ENCODE peak calls at places on chromosome 18, in nine cellular contexts. E is endothelial cell, X is osteocyte, D is RWPE1, L is tibial nerve, T is heart right ventricle, R is mucosa of descending colon, K is MM.1S, U is nephron progenitor cell. S is an unnamed sample.

GRCh38 chr18:62399781-62400308 is 74.7 kb downstream of the TNFRSF11A start:
- DNase-seq in E (peak), K (no peak), T (no peak), U (no peak), D (no peak), L (no peak), X (no peak), R (no peak), S (no peak)

GRCh38 chr18:46756559-46757201 is at the start of gene ST8SIA5:
- DNase-seq in T (no peak), U (peak), L (no peak), E (peak), D (no peak), X (peak), K (no peak), R (no peak), S (peak)

GRCh38 chr18:77178559-77178958 is 46.0 kb upstream of the MBP start:
- DNase-seq in U (no peak), R (no peak), E (no peak), X (no peak), L (peak), D (no peak), T (no peak), K (no peak), S (no peak)

GRCh38 chr18:34493566-34494358 is 216.3 kb upstream of the DTNA start:
- DNase-seq in E (peak), D (no peak), U (peak), X (no peak), K (peak), L (no peak), R (peak), T (peak), S (peak)

GRCh38 chr18:8264861-8265411 is 344.3 kb upstream of the RAB12 start:
- DNase-seq in L (no peak), D (no peak), T (no peak), U (peak), E (no peak), X (no peak), K (no peak), R (no peak), S (no peak)

GRCh38 chr18:78751664-78752063 is 228.0 kb upstream of the SALL3 start:
- DNase-seq in K (no peak), U (no peak), D (no peak), X (peak), E (no peak), R (peak), T (no peak), L (no peak), S (no peak)

GRCh38 chr18:36761186-36761698 is 67.6 kb downstream of the TPGS2 start:
- DNase-seq in D (no peak), L (no peak), E (no peak), U (no peak), T (no peak), K (no peak), R (no peak), X (no peak), S (no peak)

GRCh38 chr18:77067315-77068061 is 65.1 kb downstream of the MBP start:
- DNase-seq in L (peak), U (no peak), E (no peak), R (peak), T (peak), K (no peak), D (peak), X (no peak), S (no peak)

GRCh38 chr18:49381267-49381865 is 79.1 kb downstream of the DYM start:
- DNase-seq in K (no peak), U (no peak), T (no peak), E (no peak), X (no peak), R (no peak), L (no peak), D (no peak), S (no peak)

GRCh38 chr18:77133920-77134496 is 1.4 kb upstream of the MBP start:
- DNase-seq in R (peak), D (no peak), L (peak), X (peak), E (no peak), T (peak), U (no peak), K (no peak), S (peak)

GRCh38 chr18:70415823-70416488 is 127.1 kb downstream of the SOCS6 start:
- DNase-seq in L (no peak), E (no peak), X (no peak), U (no peak), R (peak), K (no peak), T (no peak), D (peak), S (no peak)

GRCh38 chr18:54950221-54950620 is 9.0 kb downstream of the CCDC68 start:
- DNase-seq in R (no peak), L (no peak), U (no peak), E (no peak), K (no peak), D (no peak), X (no peak), T (no peak), S (no peak)

GRCh38 chr18:80191907-80192652 is 55.2 kb downstream of the PARD6G start:
- DNase-seq in E (no peak), L (no peak), X (peak), U (no peak), K (no peak), D (no peak), T (no peak), R (no peak), S (peak)

GRCh38 chr18:79299711-79300110 is 96.0 kb upstream of the NFATC1 start:
- DNase-seq in D (no peak), T (no peak), X (no peak), K (no peak), L (no peak), E (no peak), U (no peak), R (no peak), S (no peak)

GRCh38 chr18:72762505-72763122 is 105.2 kb downstream of the NETO1 start:
- DNase-seq in D (peak), L (peak), X (no peak), T (no peak), E (peak), K (peak), R (no peak), U (peak), S (peak)

GRCh38 chr18:8696749-8697211 is 8.6 kb upstream of the MTCL1 start:
- DNase-seq in D (peak), R (peak), K (peak), X (peak), L (peak), T (peak), E (peak), U (peak), S (peak)

GRCh38 chr18:32271649-32272324 is 81.9 kb downstream of the MEP1B start:
- DNase-seq in K (peak), D (peak), U (peak), E (peak), T (no peak), X (no peak), L (no peak), R (no peak), S (peak)

GRCh38 chr18:37409870-37410269 is 155.7 kb downstream of the CELF4 start:
- DNase-seq in D (no peak), U (no peak), R (no peak), K (no peak), E (no peak), T (no peak), X (no peak), L (no peak), S (no peak)

GRCh38 chr18:37400832-37401231 is 164.8 kb downstream of the CELF4 start:
- DNase-seq in L (no peak), D (no peak), U (no peak), X (no peak), K (no peak), T (no peak), R (no peak), E (no peak), S (no peak)

GRCh38 chr18:22783662-22784076 is 149.5 kb upstream of the RBBP8 start:
- DNase-seq in R (no peak), X (no peak), K (no peak), U (no peak), D (no peak), T (no peak), E (no peak), L (no peak), S (no peak)

GRCh38 chr18:41354151-41354550 is 600.9 kb upstream of the PIK3C3 start:
- DNase-seq in E (no peak), D (no peak), R (no peak), L (no peak), K (no peak), X (no peak), U (no peak), T (no peak), S (no peak)

GRCh38 chr18:3397031-3397750 is 52.8 kb upstream of the TGIF1 start:
- DNase-seq in U (no peak), T (no peak), E (no peak), K (no peak), D (peak), X (no peak), R (no peak), L (no peak), S (no peak)

GRCh38 chr18:27608742-27609141 is 423.6 kb upstream of the CHST9 start:
- DNase-seq in E (peak), R (no peak), L (no peak), U (no peak), D (peak), X (no peak), K (no peak), T (no peak), S (no peak)

GRCh38 chr18:22173221-22173927 is 4.0 kb downstream of the GATA6 start:
- DNase-seq in R (no peak), U (no peak), L (no peak), T (no peak), K (no peak), D (no peak), X (no peak), E (no peak), S (no peak)

GRCh38 chr18:23281626-23282436 is 146.5 kb downstream of the CABLES1 start:
- DNase-seq in X (no peak), L (no peak), D (peak), K (no peak), E (no peak), T (no peak), U (no peak), R (no peak), S (no peak)

GRCh38 chr18:9738266-9738969 is 30.3 kb downstream of the RAB31 start:
- DNase-seq in D (no peak), T (no peak), E (no peak), U (no peak), K (no peak), R (no peak), X (no peak), L (no peak), S (no peak)

GRCh38 chr18:79642626-79643025 is 37.0 kb upstream of the CTDP1 start:
- DNase-seq in R (no peak), X (no peak), K (no peak), L (no peak), D (no peak), U (no peak), T (no peak), E (no peak), S (no peak)

GRCh38 chr18:5744659-5745058 is 150.7 kb downstream of the TMEM200C start:
- DNase-seq in U (no peak), L (no peak), E (no peak), D (no peak), X (no peak), K (no peak), R (no peak), T (no peak), S (no peak)

GRCh38 chr18:75546964-75547363 is 119.5 kb upstream of the SMIM21 start:
- DNase-seq in L (no peak), U (no peak), T (no peak), K (no peak), E (no peak), R (no peak), D (no peak), X (peak), S (no peak)
- TF ChIP-seq CTCF in L (no peak), U (no peak), T (no peak), K (no peak), E (no peak), R (no peak), D (no peak), X (no peak), S (peak)

GRCh38 chr18:65439184-65439583 is 311.6 kb upstream of the CDH7 start:
- DNase-seq in R (no peak), K (no peak), D (no peak), U (no peak), E (no peak), T (no peak), L (no peak), X (no peak), S (no peak)
- TF ChIP-seq CTCF in R (no peak), K (peak), D (no peak), U (peak), E (no peak), T (no peak), L (no peak), X (peak), S (no peak)

GRCh38 chr18:50562686-50563085 is 2.8 kb downstream of the MAPK4 start:
- DNase-seq in D (no peak), L (no peak), R (no peak), U (no peak), E (no peak), K (no peak), T (no peak), X (no peak), S (no peak)

GRCh38 chr18:50558157-50558556 is 1.7 kb upstream of the MAPK4 start:
- DNase-seq in U (no peak), L (no peak), T (no peak), K (no peak), E (no peak), D (no peak), X (no peak), R (no peak), S (no peak)

GRCh38 chr18:50560681-50561629 is 1.1 kb downstream of the MAPK4 start:
- DNase-seq in U (peak), K (no peak), E (peak), T (peak), D (no peak), X (no peak), R (no peak), L (no peak), S (peak)

GRCh38 chr18:50558948-50559749 is 738 bp upstream of the MAPK4 start:
- DNase-seq in X (no peak), R (no peak), K (no peak), E (peak), D (no peak), L (no peak), U (no peak), T (peak), S (no peak)

GRCh38 chr18:50559750-50560680 is at the start of gene MAPK4:
- DNase-seq in X (no peak), K (peak), T (peak), D (peak), U (peak), L (no peak), R (peak), E (peak), S (peak)
- TF ChIP-seq CTCF in X (no peak), K (no peak), T (no peak), D (no peak), U (no peak), L (no peak), R (no peak), E (no peak), S (no peak)

DNA sequence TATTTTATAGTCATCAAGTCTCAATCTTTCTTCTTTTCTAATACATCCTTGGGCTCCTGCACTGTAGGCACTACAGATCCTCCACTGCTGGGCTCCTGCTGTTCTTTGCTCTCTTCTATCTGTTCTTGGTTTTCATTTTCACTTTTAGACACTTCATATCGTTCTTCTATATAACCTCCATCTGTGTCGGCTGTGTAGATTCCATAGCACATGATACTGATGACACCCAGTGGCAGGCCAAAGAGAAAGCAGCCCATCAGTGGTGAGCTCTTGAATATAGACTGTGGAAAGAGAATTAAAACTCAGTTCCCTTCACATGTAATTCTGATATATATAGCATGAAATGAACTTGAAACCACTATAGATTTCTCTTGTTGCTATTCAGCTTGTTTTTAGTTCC is 38.0 kb downstream of the TMX3 start:
- DNase-seq in U (no peak), K (peak), R (no peak), L (no peak), D (no peak), E (no peak), X (no peak), T (no peak), S (no peak)
- TF ChIP-seq CTCF in U (no peak), K (peak), R (no peak), L (no peak), D (no peak), E (no peak), X (peak), T (no peak), S (peak)

GRCh38 chr18:44871771-44872170 is 191.1 kb downstream of the SETBP1 start:
- DNase-seq in U (no peak), E (no peak), R (no peak), L (no peak), D (no peak), T (no peak), X (no peak), K (peak), S (no peak)
- TF ChIP-seq CTCF in U (no peak), E (no peak), R (no peak), L (no peak), D (no peak), T (no peak), X (no peak), K (no peak), S (no peak)

DNA sequence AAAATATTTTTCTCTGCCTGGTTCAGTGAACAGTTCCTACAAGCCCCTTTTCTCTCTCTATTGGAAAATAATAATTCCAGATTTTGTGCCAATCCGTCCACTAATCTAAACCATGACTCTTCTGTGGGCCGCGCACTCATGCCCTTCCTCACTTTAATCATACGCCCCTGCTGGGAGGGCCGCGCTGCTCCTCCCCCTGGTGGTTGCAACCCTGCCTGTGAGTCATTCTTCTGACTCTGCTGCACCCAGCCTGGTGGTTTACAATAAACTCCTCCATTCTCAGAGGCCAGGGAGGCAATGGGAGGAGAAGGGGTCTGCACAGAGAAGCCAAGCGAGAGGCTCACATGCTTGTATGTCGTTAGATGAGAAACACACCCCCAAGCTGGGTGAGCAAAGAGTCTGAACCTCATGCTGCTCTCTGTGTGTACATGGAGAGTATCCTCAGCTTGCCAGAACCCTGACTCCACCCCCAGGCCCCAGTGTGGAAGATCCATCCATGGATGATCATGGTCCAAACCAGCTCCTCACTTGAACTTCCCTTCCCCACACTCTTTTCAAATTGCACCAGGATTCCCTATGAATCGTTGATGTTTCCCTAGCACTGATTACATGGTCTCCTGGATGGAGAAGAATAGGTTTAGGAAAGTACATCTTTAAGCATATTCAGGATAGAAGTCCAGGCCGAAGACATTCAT is 228.9 kb downstream of the ANKRD30B start:
- DNase-seq in T (no peak), K (no peak), U (no peak), R (no peak), X (no peak), D (no peak), L (no peak), E (no peak), S (no peak)
- TF ChIP-seq CTCF in T (no peak), K (no peak), U (no peak), R (no peak), X (no peak), D (no peak), L (no peak), E (no peak), S (no peak)

S was measured in GM13976.